ENCODE peak calls at places on chromosomes 13 and 19, in six cellular contexts. I, Z, M, V, U and F are unnamed samples. For H3K9me2 and H3K4me1, the result is how much of the 10 kb centered on the place peaks cover.

GRCh38 chr19:10508707-10509106 is 5.6 kb upstream of the KEAP1 start:
- DNase-seq in U (no peak), V (no peak), M (peak), I (no peak), Z (peak), F (no peak)

GRCh38 chr13:76723551-76724232 is 162.5 kb downstream of the KCTD12 start:
- DNase-seq in M (peak), I (no peak), V (no peak), U (no peak), Z (no peak), F (peak)

GRCh38 chr13:87120476-87120875 is 550.7 kb upstream of the SLITRK5 start:
- DNase-seq in V (no peak), M (no peak), I (no peak), U (no peak), Z (no peak), F (peak)

GRCh38 chr13:33633701-33634525 is 184.0 kb upstream of the RFC3 start:
- DNase-seq in V (no peak), M (peak), I (no peak), U (no peak), Z (no peak), F (peak)

GRCh38 chr13:113636266-113636963 is 21.6 kb downstream of the ATP4B start:
- DNase-seq in U (no peak), M (no peak), I (no peak), V (no peak), Z (no peak), F (no peak)

GRCh38 chr13:25473864-25474263 is 102.1 kb downstream of the ATP8A2 start:
- DNase-seq in Z (no peak), M (no peak), I (no peak), U (peak), V (no peak), F (peak)

GRCh38 chr13:43319617-43320444 is 296.4 kb downstream of the DNAJC15 start:
- DNase-seq in I (no peak), M (no peak), U (no peak), Z (no peak), V (no peak), F (no peak)

GRCh38 chr13:97582170-97582569 is 148.2 kb downstream of the RAP2A start:
- DNase-seq in M (no peak), V (no peak), U (no peak), Z (no peak), I (no peak), F (no peak)

GRCh38 chr19:2992958-2993357 is 15.6 kb downstream of the TLE6 start:
- DNase-seq in Z (no peak), V (no peak), U (no peak), I (no peak), M (no peak), F (no peak)

GRCh38 chr19:31413353-31413752 is 64.1 kb upstream of the TSHZ3 start:
- DNase-seq in V (no peak), I (no peak), U (no peak), M (no peak), Z (no peak), F (no peak)

GRCh38 chr19:31402931-31403330 is 53.7 kb upstream of the TSHZ3 start:
- DNase-seq in Z (no peak), I (no peak), M (no peak), V (no peak), U (no peak), F (peak)

GRCh38 chr19:31406106-31406505 is 56.9 kb upstream of the TSHZ3 start:
- DNase-seq in Z (no peak), U (no peak), V (no peak), I (no peak), M (no peak), F (no peak)

DNA sequence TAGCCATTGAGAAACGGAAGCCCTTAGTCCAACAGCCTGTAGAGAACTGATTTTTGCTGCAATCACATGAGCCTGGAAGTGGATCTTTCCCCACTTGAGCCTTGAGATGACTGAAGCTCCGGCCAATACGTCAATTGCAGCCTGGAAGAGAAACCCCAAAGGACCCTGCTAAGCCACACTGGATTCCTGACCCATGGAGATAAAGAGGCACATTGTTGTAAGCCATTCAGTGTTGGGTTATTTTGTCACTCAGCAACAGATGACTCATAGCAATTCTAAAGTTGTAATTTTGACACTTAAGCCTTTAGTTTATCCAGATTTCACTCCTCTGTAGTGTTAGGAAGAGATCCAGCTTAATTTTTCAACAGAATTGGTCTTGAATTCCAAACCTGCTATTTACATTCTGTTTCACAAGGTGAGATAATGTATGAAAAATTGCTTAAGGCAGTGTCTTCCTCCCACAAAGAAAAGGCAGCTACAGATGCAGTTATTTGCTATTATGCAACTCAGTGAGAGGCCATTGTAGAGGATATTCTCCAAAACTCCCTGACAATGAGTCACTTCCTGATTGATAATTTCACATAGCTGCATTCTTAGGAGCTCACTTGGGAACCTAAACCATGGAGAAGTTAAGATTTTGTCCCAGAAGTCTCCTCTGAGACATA is 59.4 kb upstream of the TSHZ3 start:
- DNase-seq in V (no peak), I (no peak), Z (no peak), M (peak), U (no peak), F (peak)
- H3K9me2 ChIP-seq in V (under half), I (under half), Z (under half), M (under half), U (under half), F (under half)

GRCh38 chr19:1481893-1482360 is 2.9 kb upstream of the C19orf25 start:
- DNase-seq in Z (no peak), V (no peak), I (no peak), M (no peak), U (no peak), F (no peak)
- H3K9ac ChIP-seq in Z (no peak), V (no peak), I (no peak), M (no peak), U (no peak), F (no peak)

GRCh38 chr19:49546825-49547565 is 19.2 kb downstream of the RCN3 start:
- DNase-seq in I (peak), Z (peak), V (peak), U (peak), M (peak), F (peak)

GRCh38 chr19:49553451-49554271 is 25.9 kb downstream of the RCN3 start:
- DNase-seq in V (no peak), I (no peak), M (peak), U (peak), Z (no peak), F (peak)

GRCh38 chr19:49552749-49553148 is 24.9 kb downstream of the RCN3 start:
- DNase-seq in Z (no peak), M (no peak), I (no peak), V (no peak), U (no peak), F (no peak)

GRCh38 chr19:49551531-49551930 is 23.7 kb downstream of the RCN3 start:
- DNase-seq in I (no peak), M (no peak), U (no peak), V (no peak), Z (no peak), F (no peak)

GRCh38 chr19:49549045-49549444 is 21.2 kb downstream of the RCN3 start:
- DNase-seq in U (no peak), Z (no peak), M (no peak), I (no peak), V (no peak), F (no peak)
- H3K4me1 ChIP-seq in U (under half), Z (under half), M (under half), I (under half), V (under half), F (under half)

DNA sequence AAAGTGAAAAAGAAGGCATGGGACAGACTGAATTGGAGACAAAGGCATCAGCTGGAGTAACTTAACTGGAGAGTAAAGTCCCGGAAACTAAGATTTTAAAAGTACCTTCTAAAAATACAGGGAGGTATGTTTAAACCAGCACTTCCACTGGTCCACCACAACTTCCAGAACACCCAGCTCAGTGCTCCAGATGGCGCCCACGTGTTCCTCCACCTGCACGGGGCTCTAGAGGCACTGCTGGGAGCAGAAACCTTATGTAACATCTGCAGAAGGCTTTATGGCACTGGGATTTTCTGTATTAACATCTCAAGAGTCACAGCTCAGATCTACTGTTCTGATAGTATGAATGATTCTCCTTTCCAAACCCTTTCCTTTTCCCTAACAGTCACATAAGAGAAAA is 252.1 kb downstream of the DCLK1 start:
- DNase-seq in I (no peak), U (no peak), Z (peak), V (no peak), M (no peak), F (no peak)
- H3K9me2 ChIP-seq in I (under half), U (under half), Z (under half), V (under half), M (under half), F (under half)

GRCh38 chr19:1084024-1084868 is 10.9 kb downstream of the POLR2E start:
- DNase-seq in I (no peak), U (no peak), Z (no peak), M (no peak), V (no peak), F (no peak)

GRCh38 chr19:1081301-1082164 is 13.6 kb downstream of the POLR2E start:
- DNase-seq in M (no peak), U (no peak), Z (no peak), I (no peak), V (no peak), F (no peak)

GRCh38 chr19:1082928-1083816 is 12.0 kb downstream of the POLR2E start:
- DNase-seq in I (no peak), M (no peak), V (no peak), U (peak), Z (no peak), F (no peak)

GRCh38 chr19:1080360-1081161 is 13.6 kb downstream of the ARHGAP45 start:
- DNase-seq in Z (no peak), U (no peak), M (no peak), V (no peak), I (no peak), F (no peak)

DNA sequence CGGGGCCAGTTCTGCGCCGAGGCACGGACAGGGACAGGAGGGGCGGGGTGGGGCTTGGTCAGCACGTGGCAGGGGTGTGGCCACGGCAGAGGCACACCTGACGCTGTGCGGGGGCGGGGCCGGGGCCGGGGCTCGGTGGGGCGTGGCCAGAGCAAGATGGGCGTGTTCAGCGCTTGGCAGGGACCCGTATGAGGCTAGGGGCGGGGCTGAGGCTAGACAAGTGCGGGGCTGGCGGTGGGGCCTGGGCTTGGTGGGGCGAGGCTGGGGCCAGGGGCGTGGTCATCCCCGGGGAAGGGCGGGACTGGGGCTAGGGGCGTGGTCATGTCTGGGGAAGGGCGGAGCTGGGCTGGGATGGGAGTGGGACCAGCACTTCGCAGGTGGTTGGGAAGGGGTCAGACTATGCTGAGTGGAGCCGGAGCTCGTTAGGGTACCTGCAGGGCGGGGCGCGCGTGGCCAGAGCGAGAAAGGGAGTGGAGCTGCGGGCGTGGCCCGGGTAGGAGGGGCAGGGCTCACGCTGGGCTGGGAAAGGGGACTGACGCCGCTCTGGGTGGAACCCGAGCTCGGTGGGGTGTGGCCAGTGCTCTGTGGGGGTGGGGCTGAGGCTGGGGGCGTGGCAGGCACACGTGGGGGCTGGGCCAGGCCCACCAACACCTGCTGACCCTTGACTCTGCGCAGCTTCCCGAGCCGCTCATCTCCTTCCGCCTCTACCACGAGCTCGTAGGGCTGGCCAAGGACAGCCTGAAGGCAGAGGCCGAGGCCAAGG is 12.8 kb downstream of the POLR2E start:
- DNase-seq in Z (no peak), V (peak), U (peak), I (peak), M (peak), F (peak)
- H3K9ac ChIP-seq in Z (no peak), V (peak), U (no peak), I (no peak), M (no peak), F (no peak)

GRCh38 chr19:47518139-47518538 is 3.3 kb upstream of the NAPA start:
- DNase-seq in Z (peak), V (no peak), U (no peak), M (no peak), I (no peak), F (no peak)
- H3K4me1 ChIP-seq in Z (under half), V (under half), U (under half), M (under half), I (under half), F (under half)

GRCh38 chr13:91741925-91742324 is 343.5 kb downstream of the GPC5 start:
- DNase-seq in Z (no peak), I (no peak), U (no peak), V (no peak), M (no peak), F (no peak)

GRCh38 chr13:91747164-91747563 is 348.7 kb downstream of the GPC5 start:
- DNase-seq in M (no peak), Z (no peak), U (no peak), V (no peak), I (no peak), F (no peak)

GRCh38 chr13:91744284-91744683 is 345.9 kb downstream of the GPC5 start:
- DNase-seq in Z (no peak), U (no peak), M (no peak), I (no peak), V (no peak), F (no peak)

GRCh38 chr13:91748416-91749089 is 350.1 kb downstream of the GPC5 start:
- DNase-seq in V (no peak), Z (no peak), M (no peak), I (no peak), U (no peak), F (no peak)

DNA sequence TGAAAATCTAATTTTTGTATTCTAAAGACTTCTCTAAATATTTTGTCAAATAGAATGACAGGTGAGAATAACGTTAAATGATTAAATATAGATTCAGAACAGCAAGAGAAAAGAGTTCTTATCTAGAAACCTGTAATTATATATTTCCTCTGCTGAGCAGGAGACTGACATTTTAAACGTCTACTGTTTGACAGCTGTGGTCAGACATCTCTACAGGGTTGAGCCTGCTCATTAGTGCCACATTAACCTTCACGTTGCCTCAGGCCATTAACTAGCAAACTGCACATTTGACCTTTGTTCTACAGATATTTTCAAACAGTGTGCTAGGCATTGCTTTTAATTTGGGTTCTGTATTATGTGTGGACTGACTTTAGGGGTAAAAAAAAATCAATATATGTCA is 347.5 kb downstream of the GPC5 start:
- DNase-seq in Z (no peak), V (no peak), M (no peak), I (no peak), U (no peak), F (no peak)
- H3K9me2 ChIP-seq in Z (under half), V (under half), M (under half), I (under half), U (under half), F (under half)

GRCh38 chr13:110413311-110414040 is 106.4 kb downstream of the COL4A2 start:
- DNase-seq in V (no peak), I (no peak), M (no peak), Z (no peak), U (no peak), F (no peak)
- H3K9ac ChIP-seq in V (no peak), I (no peak), M (peak), Z (no peak), U (no peak), F (no peak)

DNA sequence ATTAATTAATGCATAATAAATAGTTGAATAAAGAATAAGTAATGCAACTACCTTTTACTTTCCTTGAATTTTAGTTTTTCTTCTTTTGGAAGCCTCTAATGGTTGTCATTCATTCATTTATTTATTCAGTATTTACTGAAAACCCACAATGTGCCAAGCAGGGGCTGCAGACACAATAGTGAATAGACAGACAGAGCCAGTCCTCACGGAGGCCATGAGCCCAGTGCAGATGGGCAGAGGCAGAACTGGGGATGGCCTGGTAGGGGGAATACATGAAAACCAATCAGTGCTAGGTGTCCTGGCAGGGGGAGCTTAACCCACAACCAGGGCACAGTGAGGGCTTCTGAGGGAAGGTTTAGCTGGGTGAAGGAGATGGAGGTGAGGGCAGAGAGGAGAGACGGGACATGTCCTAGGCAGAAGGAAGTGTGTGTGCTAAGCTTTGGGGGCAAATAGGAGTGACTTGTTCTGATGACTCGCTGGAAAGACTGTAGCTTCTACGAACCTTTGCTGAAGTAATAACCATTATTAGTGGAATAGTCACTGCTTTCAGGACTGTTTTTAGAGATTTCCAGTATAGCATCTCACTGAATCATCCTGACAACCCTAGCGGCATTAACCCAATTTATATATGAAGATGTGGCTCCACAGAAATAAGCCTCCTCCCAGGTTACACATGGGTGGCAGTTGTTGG is 55.9 kb downstream of the ERCC5 start:
- DNase-seq in Z (no peak), M (peak), U (no peak), V (no peak), I (no peak), F (peak)
- H3K4me1 ChIP-seq in Z (under half), M (under half), U (under half), V (under half), I (under half), F (under half)